ENCODE peak calls at places on chromosomes 7 and 10, in four cellular contexts. X, A, Z and M are unnamed samples.

GRCh38 chr7:152136623-152137022 is 111.1 kb downstream of the GALNT11 start:
- DNase-seq in X (peak; percentile 32), A (no peak), Z (peak; percentile 31), M (peak; percentile 86)

GRCh38 chr7:33716581-33717477 is 188.5 kb upstream of the BMPER start:
- DNase-seq in X (no peak), A (no peak), Z (peak; percentile 66), M (peak; percentile 52)

GRCh38 chr10:61842755-61843497 is 58.6 kb upstream of the ARID5B start:
- DNase-seq in X (peak; percentile 17), A (no peak), Z (peak; percentile 77), M (peak; percentile 62)

GRCh38 chr7:80335473-80336232 is 176.2 kb downstream of the GNAT3 start:
- DNase-seq in X (no peak), A (no peak), Z (peak; percentile 84), M (peak; percentile 97)

GRCh38 chr7:51146816-51147586 is 169.6 kb downstream of the COBL start:
- DNase-seq in X (no peak), A (no peak), Z (no peak), M (no peak)

GRCh38 chr10:66228887-66229286 is 696.9 kb upstream of the LRRTM3 start:
- DNase-seq in X (no peak), A (no peak), Z (no peak), M (no peak)

GRCh38 chr10:132671171-132672154 is 114.5 kb downstream of the NKX6-2 start:
- DNase-seq in X (no peak), A (no peak), Z (no peak), M (no peak)

GRCh38 chr7:71019703-71020102 is 112.2 kb upstream of the GALNT17 start:
- DNase-seq in X (no peak), A (no peak), Z (no peak), M (no peak)